ENCODE peak calls at places on chromosomes 13 and 19, in nine cellular contexts. One of them, this sample, is unnamed.

GRCh38 chr13:113951246-113951999 is 22.5 kb downstream of the C13orf46 start:
- DNase-seq in CD4-positive, alpha-beta memory T cell: peak; percentile 31
- DNase-seq in uterus: peak; percentile 83
- DNase-seq in lower lobe of right lung: peak; percentile 88
- DNase-seq in brain microvascular endothelial cell: peak; percentile 31
- DNase-seq in hepatocyte: peak; percentile 88
- DNase-seq in pancreas: peak; percentile 88
- DNase-seq in CD8-positive, alpha-beta T cell: peak; percentile 70
- DNase-seq in cardiac muscle cell: peak; percentile 89
- DNase-seq in this sample: peak; percentile 68

GRCh38 chr13:36163809-36164308 is 32.7 kb upstream of the DCLK1 start:
- DNase-seq in cardiac muscle cell: peak; percentile 89
- DNase-seq in lower lobe of right lung: peak; percentile 86
- DNase-seq in CD8-positive, alpha-beta T cell: no peak
- DNase-seq in hepatocyte: peak; percentile 71
- DNase-seq in pancreas: peak; percentile 67
- DNase-seq in uterus: peak; percentile 33
- DNase-seq in CD4-positive, alpha-beta memory T cell: no peak
- DNase-seq in brain microvascular endothelial cell: peak; percentile 95
- DNase-seq in this sample: no peak

GRCh38 chr19:35000647-35001501 is 751 bp downstream of the GRAMD1A start:
- DNase-seq in lower lobe of right lung: peak; percentile 62
- DNase-seq in cardiac muscle cell: peak; percentile 45
- DNase-seq in brain microvascular endothelial cell: peak; percentile 31
- DNase-seq in CD8-positive, alpha-beta T cell: peak; percentile 80
- DNase-seq in CD4-positive, alpha-beta memory T cell: peak; percentile 60
- DNase-seq in pancreas: no peak
- DNase-seq in uterus: no peak
- DNase-seq in hepatocyte: peak; percentile 60
- DNase-seq in this sample: no peak

GRCh38 chr19:43651758-43652545 is 12.3 kb upstream of the CADM4 start:
- DNase-seq in brain microvascular endothelial cell: peak; percentile 48
- DNase-seq in CD4-positive, alpha-beta memory T cell: peak; percentile 16
- DNase-seq in CD8-positive, alpha-beta T cell: peak; percentile 60
- DNase-seq in uterus: peak; percentile 42
- DNase-seq in lower lobe of right lung: no peak
- DNase-seq in pancreas: peak; percentile 78
- DNase-seq in cardiac muscle cell: peak; percentile 75
- DNase-seq in hepatocyte: peak; percentile 78
- DNase-seq in this sample: peak; percentile 59

GRCh38 chr19:46579286-46579944 is 21.7 kb upstream of the CALM3 start:
- DNase-seq in brain microvascular endothelial cell: no peak
- DNase-seq in cardiac muscle cell: peak; percentile 48
- DNase-seq in pancreas: no peak
- DNase-seq in hepatocyte: no peak
- DNase-seq in uterus: no peak
- DNase-seq in CD8-positive, alpha-beta T cell: peak; percentile 58
- DNase-seq in lower lobe of right lung: no peak
- DNase-seq in CD4-positive, alpha-beta memory T cell: peak; percentile 25
- DNase-seq in this sample: no peak

GRCh38 chr19:40231544-40232424 is 5.3 kb upstream of the CCNP start:
- DNase-seq in pancreas: no peak
- DNase-seq in lower lobe of right lung: no peak
- DNase-seq in cardiac muscle cell: peak; percentile 33
- DNase-seq in CD8-positive, alpha-beta T cell: no peak
- DNase-seq in CD4-positive, alpha-beta memory T cell: no peak
- DNase-seq in uterus: no peak
- DNase-seq in brain microvascular endothelial cell: no peak
- DNase-seq in hepatocyte: peak; percentile 41
- DNase-seq in this sample: no peak

GRCh38 chr13:92473736-92474465 is 752.7 kb upstream of the GPC6 start:
- DNase-seq in CD8-positive, alpha-beta T cell: no peak
- DNase-seq in pancreas: no peak
- DNase-seq in hepatocyte: peak; percentile 33
- DNase-seq in uterus: no peak
- DNase-seq in brain microvascular endothelial cell: no peak
- DNase-seq in cardiac muscle cell: no peak
- DNase-seq in CD4-positive, alpha-beta memory T cell: no peak
- DNase-seq in lower lobe of right lung: no peak
- DNase-seq in this sample: no peak

GRCh38 chr13:31605076-31605858 is 134.1 kb upstream of the RXFP2 start:
- DNase-seq in hepatocyte: peak; percentile 66
- DNase-seq in uterus: no peak
- DNase-seq in pancreas: no peak
- DNase-seq in cardiac muscle cell: no peak
- DNase-seq in CD4-positive, alpha-beta memory T cell: no peak
- DNase-seq in lower lobe of right lung: no peak
- DNase-seq in CD8-positive, alpha-beta T cell: no peak
- DNase-seq in brain microvascular endothelial cell: no peak
- DNase-seq in this sample: no peak

GRCh38 chr19:13094285-13094595 is 8.4 kb downstream of the LYL1 start:
- DNase-seq in pancreas: no peak
- DNase-seq in brain microvascular endothelial cell: no peak
- DNase-seq in lower lobe of right lung: no peak
- DNase-seq in uterus: peak; percentile 61
- DNase-seq in CD4-positive, alpha-beta memory T cell: no peak
- DNase-seq in CD8-positive, alpha-beta T cell: no peak
- DNase-seq in hepatocyte: no peak
- DNase-seq in cardiac muscle cell: no peak
- DNase-seq in this sample: no peak

GRCh38 chr19:13091400-13092161 is 11.1 kb downstream of the LYL1 start:
- DNase-seq in cardiac muscle cell: peak; percentile 96
- DNase-seq in CD8-positive, alpha-beta T cell: no peak
- DNase-seq in CD4-positive, alpha-beta memory T cell: no peak
- DNase-seq in pancreas: no peak
- DNase-seq in brain microvascular endothelial cell: peak; percentile 82
- DNase-seq in uterus: peak; percentile 88
- DNase-seq in lower lobe of right lung: no peak
- DNase-seq in hepatocyte: peak; percentile 77
- DNase-seq in this sample: peak; percentile 78

GRCh38 chr19:13093407-13094284 is 9.0 kb downstream of the LYL1 start:
- DNase-seq in CD4-positive, alpha-beta memory T cell: peak; percentile 78
- DNase-seq in CD8-positive, alpha-beta T cell: peak; percentile 87
- DNase-seq in uterus: peak; percentile 91
- DNase-seq in brain microvascular endothelial cell: peak; percentile 68
- DNase-seq in lower lobe of right lung: peak; percentile 90
- DNase-seq in hepatocyte: peak; percentile 87
- DNase-seq in cardiac muscle cell: peak; percentile 90
- DNase-seq in pancreas: peak; percentile 77
- DNase-seq in this sample: peak; percentile 84

GRCh38 chr19:13092206-13092605 is 10.5 kb downstream of the LYL1 start:
- DNase-seq in lower lobe of right lung: no peak
- DNase-seq in uterus: no peak
- DNase-seq in pancreas: no peak
- DNase-seq in CD4-positive, alpha-beta memory T cell: no peak
- DNase-seq in CD8-positive, alpha-beta T cell: no peak
- DNase-seq in hepatocyte: no peak
- DNase-seq in cardiac muscle cell: no peak
- DNase-seq in brain microvascular endothelial cell: no peak
- DNase-seq in this sample: no peak

DNA sequence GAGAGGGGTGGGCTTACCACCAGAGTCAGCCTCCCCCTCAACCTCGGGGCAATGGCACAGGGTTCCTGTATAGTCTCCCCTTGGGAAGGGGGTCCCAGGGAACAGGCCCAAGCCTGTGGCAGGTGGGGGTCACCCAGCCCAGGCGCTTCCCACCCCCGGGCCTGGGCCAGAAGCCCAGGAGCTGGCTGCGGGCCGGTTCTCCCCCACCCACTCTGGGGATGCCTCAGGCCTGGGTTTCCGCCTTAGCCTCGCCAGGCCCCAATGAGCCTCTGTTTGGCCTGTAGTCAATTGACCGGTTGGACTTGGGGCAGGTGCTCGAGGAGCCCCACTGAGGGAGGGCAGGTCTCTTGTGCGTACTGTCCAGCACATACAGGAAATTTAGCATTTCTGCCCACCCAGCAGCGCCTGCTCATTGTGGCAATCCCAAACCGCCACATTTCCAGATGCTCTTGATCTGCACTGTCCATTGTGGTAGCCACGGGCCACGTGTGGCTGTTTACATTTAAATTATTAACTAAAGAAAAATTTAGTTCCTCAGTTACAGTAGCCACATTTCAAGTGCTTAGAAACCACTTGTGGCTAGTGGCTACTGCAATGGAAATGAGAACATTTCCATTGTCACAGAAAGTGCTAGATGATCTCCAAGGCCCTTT is 9.9 kb downstream of the LYL1 start:
- DNase-seq in brain microvascular endothelial cell: no peak
- DNase-seq in CD8-positive, alpha-beta T cell: no peak
- DNase-seq in CD4-positive, alpha-beta memory T cell: no peak
- DNase-seq in hepatocyte: no peak
- DNase-seq in uterus: peak; percentile 24
- DNase-seq in pancreas: no peak
- DNase-seq in cardiac muscle cell: no peak
- DNase-seq in lower lobe of right lung: no peak
- DNase-seq in this sample: no peak
- H3K27ac ChIP-seq in brain microvascular endothelial cell: no peak overlapping the region
- H3K27ac ChIP-seq in CD8-positive, alpha-beta T cell: no peak overlapping the region
- H3K27ac ChIP-seq in CD4-positive, alpha-beta memory T cell: no peak overlapping the region
- H3K27ac ChIP-seq in hepatocyte: peak overlapping the region; percentile 87
- H3K27ac ChIP-seq in uterus: peak overlapping the region; percentile 93
- H3K27ac ChIP-seq in pancreas: no peak overlapping the region
- H3K27ac ChIP-seq in cardiac muscle cell: no peak overlapping the region
- H3K27ac ChIP-seq in lower lobe of right lung: peak overlapping the region; percentile 72
- H3K27ac ChIP-seq in this sample: peak overlapping the region; percentile 41

DNA sequence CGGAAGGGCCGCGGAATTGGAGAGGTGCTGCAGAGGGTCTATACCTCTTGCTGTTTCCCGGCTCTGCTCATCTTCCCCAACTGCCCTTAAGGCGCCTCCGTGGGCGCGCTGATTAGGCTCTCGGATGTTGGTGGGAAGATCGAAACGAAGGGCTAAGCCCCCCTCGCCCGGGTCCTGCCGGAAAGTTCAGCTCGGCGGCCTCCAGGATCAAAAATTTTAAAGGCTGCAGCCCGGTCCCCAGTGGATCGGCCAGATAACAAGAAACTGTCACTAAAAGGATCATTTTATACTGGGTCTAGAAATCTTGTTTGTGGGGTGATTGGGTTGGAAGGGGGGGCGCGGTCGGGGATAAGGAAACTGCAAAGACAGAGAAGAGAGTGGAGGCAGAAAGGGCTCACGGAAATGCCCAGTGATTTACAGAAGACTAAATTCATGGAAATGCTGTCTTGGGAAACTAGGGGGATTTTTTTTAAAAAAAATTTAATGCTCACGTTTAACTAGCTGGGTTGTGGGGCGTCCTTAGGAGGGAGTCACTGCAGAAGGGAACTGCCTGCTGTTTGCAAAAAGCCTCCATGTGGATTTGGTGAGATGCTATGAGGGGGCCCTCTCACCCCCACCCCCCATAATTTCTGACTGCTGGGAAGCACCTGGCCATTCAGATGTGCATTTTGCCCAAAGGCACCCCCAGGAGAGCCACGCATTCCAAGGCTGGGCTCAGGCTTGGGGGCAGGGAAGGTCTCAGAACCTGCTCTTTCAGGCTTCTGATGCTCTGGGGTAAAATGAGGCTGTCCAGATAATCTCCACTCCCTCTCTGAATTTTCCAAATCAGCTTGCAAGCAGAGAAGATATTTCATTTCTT is 7.7 kb downstream of the CDX2 start:
- DNase-seq in cardiac muscle cell: no peak
- DNase-seq in pancreas: no peak
- DNase-seq in lower lobe of right lung: no peak
- DNase-seq in hepatocyte: peak; percentile 9
- DNase-seq in brain microvascular endothelial cell: no peak
- DNase-seq in CD8-positive, alpha-beta T cell: peak; percentile 40
- DNase-seq in CD4-positive, alpha-beta memory T cell: no peak
- DNase-seq in uterus: no peak
- DNase-seq in this sample: no peak
- H3K4me3 ChIP-seq in cardiac muscle cell: peak overlapping the region; percentile 28
- H3K4me3 ChIP-seq in pancreas: peak overlapping the region; percentile 25
- H3K4me3 ChIP-seq in lower lobe of right lung: peak overlapping the region; percentile 45
- H3K4me3 ChIP-seq in hepatocyte: peak overlapping the region; percentile 21
- H3K4me3 ChIP-seq in brain microvascular endothelial cell: no peak overlapping the region
- H3K4me3 ChIP-seq in CD8-positive, alpha-beta T cell: no peak overlapping the region
- H3K4me3 ChIP-seq in CD4-positive, alpha-beta memory T cell: no peak overlapping the region
- H3K4me3 ChIP-seq in uterus: peak overlapping the region; percentile 16
- H3K4me3 ChIP-seq in this sample: peak overlapping the region; percentile 45

DNA sequence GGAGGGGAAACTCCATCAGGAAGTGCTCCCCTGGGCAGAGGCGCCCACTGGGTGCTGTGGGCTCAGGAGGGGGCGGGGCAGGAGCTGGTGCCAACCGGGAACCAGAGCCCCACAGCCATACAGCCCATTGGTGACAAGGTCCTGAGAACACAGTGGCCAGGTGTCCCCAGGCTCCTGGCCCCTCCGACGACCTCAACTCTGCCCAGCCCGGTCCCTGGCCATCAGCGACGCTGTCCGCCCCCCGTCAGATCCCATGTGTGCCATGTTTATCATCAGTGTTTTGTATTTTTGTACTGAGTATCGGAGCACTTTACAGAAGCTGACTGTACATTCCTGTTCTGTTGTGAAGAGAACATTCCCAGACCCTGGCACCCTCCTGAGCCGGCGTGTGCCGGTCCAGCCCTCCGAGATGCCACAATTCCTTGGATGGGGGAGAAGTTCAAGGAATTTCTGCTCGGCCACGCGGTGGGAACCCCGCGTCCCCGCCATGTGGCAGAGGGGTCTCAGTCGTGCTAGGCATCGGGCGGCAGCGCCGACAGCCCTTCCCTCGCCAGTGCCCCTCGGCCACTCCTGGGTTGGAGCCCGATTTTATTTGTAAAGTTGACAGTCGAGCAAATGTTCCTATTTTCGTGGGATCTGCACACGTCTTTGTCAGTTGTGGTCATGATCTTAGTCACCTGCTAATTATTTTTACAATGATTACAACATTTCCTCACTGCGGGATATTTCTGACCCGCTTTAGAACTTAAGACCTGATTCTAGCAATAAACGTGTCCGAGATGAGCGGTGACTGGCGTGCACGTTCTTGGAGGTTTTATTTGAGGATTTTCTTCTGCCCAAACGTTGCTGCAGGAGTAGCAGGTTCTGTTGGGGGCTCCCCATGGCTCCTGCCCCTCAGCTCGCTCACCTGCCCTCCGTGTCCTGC is 16.9 kb downstream of the PEX11G start:
- DNase-seq in CD8-positive, alpha-beta T cell: no peak
- DNase-seq in uterus: no peak
- DNase-seq in pancreas: no peak
- DNase-seq in brain microvascular endothelial cell: no peak
- DNase-seq in hepatocyte: no peak
- DNase-seq in CD4-positive, alpha-beta memory T cell: no peak
- DNase-seq in lower lobe of right lung: no peak
- DNase-seq in cardiac muscle cell: no peak
- DNase-seq in this sample: no peak
- H3K27ac ChIP-seq in CD8-positive, alpha-beta T cell: no peak overlapping the region
- H3K27ac ChIP-seq in uterus: no peak overlapping the region
- H3K27ac ChIP-seq in pancreas: no peak overlapping the region
- H3K27ac ChIP-seq in brain microvascular endothelial cell: no peak overlapping the region
- H3K27ac ChIP-seq in hepatocyte: no peak overlapping the region
- H3K27ac ChIP-seq in CD4-positive, alpha-beta memory T cell: no peak overlapping the region
- H3K27ac ChIP-seq in lower lobe of right lung: no peak overlapping the region
- H3K27ac ChIP-seq in cardiac muscle cell: no peak overlapping the region
- H3K27ac ChIP-seq in this sample: no peak overlapping the region

DNA sequence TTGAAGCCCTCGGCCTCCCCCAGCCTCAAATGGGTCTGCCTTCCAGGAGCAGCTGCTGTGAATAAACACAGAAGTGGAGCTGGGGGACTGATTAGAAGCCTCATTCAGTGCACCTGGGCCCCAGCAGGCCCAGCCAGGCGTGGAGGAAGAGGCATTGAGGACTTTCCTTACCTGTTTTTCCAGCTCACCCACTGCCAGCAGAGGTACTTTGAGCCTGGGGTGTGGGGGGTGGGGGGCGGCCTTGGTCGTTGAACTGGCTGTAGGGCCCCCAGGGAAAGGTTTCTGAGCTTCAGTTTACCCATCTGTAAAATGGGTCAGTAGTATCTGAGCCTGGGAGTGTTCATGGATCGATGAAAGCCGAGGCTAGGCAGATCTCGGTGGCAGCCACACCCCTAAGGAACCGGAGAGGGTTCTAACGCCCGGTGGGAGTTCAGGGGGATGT is 1.5 kb downstream of the CERS4 start:
- DNase-seq in CD8-positive, alpha-beta T cell: no peak
- DNase-seq in hepatocyte: peak; percentile 32
- DNase-seq in brain microvascular endothelial cell: no peak
- DNase-seq in uterus: no peak
- DNase-seq in CD4-positive, alpha-beta memory T cell: no peak
- DNase-seq in pancreas: no peak
- DNase-seq in lower lobe of right lung: no peak
- DNase-seq in cardiac muscle cell: no peak
- DNase-seq in this sample: no peak
- H3K4me3 ChIP-seq in CD8-positive, alpha-beta T cell: peak overlapping the region; percentile 75
- H3K4me3 ChIP-seq in hepatocyte: peak overlapping the region; percentile 89
- H3K4me3 ChIP-seq in brain microvascular endothelial cell: no peak overlapping the region
- H3K4me3 ChIP-seq in uterus: peak overlapping the region; percentile 61
- H3K4me3 ChIP-seq in CD4-positive, alpha-beta memory T cell: peak overlapping the region; percentile 79
- H3K4me3 ChIP-seq in pancreas: peak overlapping the region; percentile 92
- H3K4me3 ChIP-seq in lower lobe of right lung: peak overlapping the region; percentile 85
- H3K4me3 ChIP-seq in cardiac muscle cell: peak overlapping the region; percentile 67
- H3K4me3 ChIP-seq in this sample: peak overlapping the region; percentile 92

This sample was measured in dorsolateral prefrontal cortex.